ENCODE peak calls at places on chromosome 20, in six cellular contexts. O is tibial nerve, U is A549, Y is heart left ventricle, B is transverse colon, X is IMR-90. R is an unnamed sample. For H3K4me1, the result is how much of the 10 kb centered on the place peaks cover.

GRCh38 chr20:6705920-6706500 is 61.5 kb upstream of the BMP2 start:
- DNase-seq in O (no peak), U (no peak), Y (no peak), B (no peak), X (no peak), R (no peak)

GRCh38 chr20:50826121-50826520 is 31.3 kb downstream of the BCAS4 start:
- DNase-seq in O (no peak), U (no peak), Y (no peak), B (no peak), X (peak), R (no peak)

GRCh38 chr20:32810941-32811340 is 8.8 kb upstream of the MAPRE1 start:
- DNase-seq in O (no peak), U (no peak), Y (no peak), B (no peak), X (no peak), R (no peak)

GRCh38 chr20:49846206-49846807 is 33.7 kb downstream of the SLC9A8 start:
- DNase-seq in O (peak), U (peak), Y (no peak), B (peak), X (peak), R (no peak)

GRCh38 chr20:39338977-39339376 is 376.8 kb downstream of the DHX35 start:
- DNase-seq in O (peak), U (no peak), Y (peak), B (no peak), X (no peak), R (no peak)

GRCh38 chr20:31569163-31570020 is 35.7 kb upstream of the ID1 start:
- DNase-seq in O (peak), U (peak), Y (peak), B (peak), X (peak), R (peak)

GRCh38 chr20:49865559-49865958 is 49.8 kb downstream of the SPATA2 start:
- DNase-seq in O (no peak), U (no peak), Y (no peak), B (no peak), X (peak), R (peak)

GRCh38 chr20:37821691-37822655 is 81.0 kb upstream of the VSTM2L start:
- DNase-seq in O (no peak), U (no peak), Y (no peak), B (no peak), X (peak), R (no peak)

GRCh38 chr20:12171927-12172581 is 254.4 kb downstream of the BTBD3 start:
- DNase-seq in O (no peak), U (no peak), Y (no peak), B (no peak), X (peak), R (no peak)

GRCh38 chr20:5880326-5880725 is 70.0 kb downstream of the TRMT6 start:
- DNase-seq in O (no peak), U (no peak), Y (no peak), B (no peak), X (no peak), R (no peak)

GRCh38 chr20:47502801-47503239 is 1.1 kb downstream of the NCOA3 start:
- DNase-seq in O (peak), U (peak), Y (no peak), B (no peak), X (peak), R (no peak)

GRCh38 chr20:38581013-38581412 is at the start of gene ADIG:
- DNase-seq in O (no peak), U (no peak), Y (peak), B (no peak), X (no peak), R (peak)

GRCh38 chr20:36096404-36096799 is 58.1 kb upstream of the EPB41L1 start:
- DNase-seq in O (no peak), U (no peak), Y (no peak), B (no peak), X (no peak), R (no peak)

GRCh38 chr20:22402550-22402949 is 181.8 kb downstream of the FOXA2 start:
- DNase-seq in O (no peak), U (no peak), Y (no peak), B (no peak), X (no peak), R (no peak)

GRCh38 chr20:19832875-19833274 is 74.8 kb downstream of the RIN2 start:
- DNase-seq in O (no peak), U (no peak), Y (no peak), B (no peak), X (no peak), R (no peak)

GRCh38 chr20:37095108-37095608 is 639 bp downstream of the RBL1 start:
- DNase-seq in O (no peak), U (peak), Y (no peak), B (peak), X (no peak), R (no peak)

GRCh38 chr20:25294459-25295385 is 46.8 kb downstream of the PYGB start:
- DNase-seq in O (no peak), U (peak), Y (no peak), B (peak), X (peak), R (peak)

GRCh38 chr20:48732081-48732829 is 95.5 kb downstream of the PREX1 start:
- DNase-seq in O (peak), U (no peak), Y (no peak), B (no peak), X (no peak), R (no peak)

GRCh38 chr20:56463428-56463827 is 5.0 kb upstream of the RTF2 start:
- DNase-seq in O (no peak), U (no peak), Y (no peak), B (no peak), X (no peak), R (no peak)

GRCh38 chr20:34445177-34446065 is 70.8 kb upstream of the DYNLRB1 start:
- DNase-seq in O (no peak), U (no peak), Y (no peak), B (no peak), X (no peak), R (no peak)

GRCh38 chr20:49074521-49074920 is 28.4 kb downstream of the CSE1L start:
- DNase-seq in O (no peak), U (no peak), Y (no peak), B (no peak), X (no peak), R (no peak)

GRCh38 chr20:1855690-1856089 is 39.5 kb upstream of the SIRPA start:
- DNase-seq in O (no peak), U (no peak), Y (no peak), B (no peak), X (no peak), R (no peak)

GRCh38 chr20:11015440-11015839 is 341.6 kb upstream of the JAG1 start:
- DNase-seq in O (no peak), U (no peak), Y (no peak), B (no peak), X (no peak), R (no peak)

GRCh38 chr20:11013801-11014200 is 340.0 kb upstream of the JAG1 start:
- DNase-seq in O (no peak), U (no peak), Y (no peak), B (no peak), X (no peak), R (no peak)

GRCh38 chr20:11008444-11008843 is 334.6 kb upstream of the JAG1 start:
- DNase-seq in O (no peak), U (no peak), Y (no peak), B (no peak), X (no peak), R (no peak)

GRCh38 chr20:11012975-11013374 is 339.2 kb upstream of the JAG1 start:
- DNase-seq in O (no peak), U (no peak), Y (no peak), B (no peak), X (peak), R (no peak)

DNA sequence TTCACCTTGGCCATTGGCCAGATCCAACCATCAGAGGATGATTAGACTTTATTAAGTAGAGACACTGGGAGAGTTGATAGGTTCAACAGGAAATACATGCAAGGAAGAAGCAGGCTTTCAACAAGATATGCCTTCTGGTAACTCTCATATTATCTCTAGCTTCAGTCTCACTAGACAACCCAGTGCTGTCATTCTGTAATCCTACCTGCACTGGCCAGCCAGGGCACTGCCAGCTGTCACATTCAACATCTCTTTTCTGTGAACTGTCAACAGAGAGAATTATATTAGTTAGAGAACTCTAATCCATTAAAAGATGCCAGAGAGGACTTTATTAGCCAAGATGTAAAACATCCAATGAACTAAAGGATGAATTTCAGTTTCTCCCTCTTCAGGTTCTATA is 337.9 kb upstream of the JAG1 start:
- DNase-seq in O (no peak), U (no peak), Y (no peak), B (no peak), X (no peak), R (no peak)
- H3K4me1 ChIP-seq in O (under half), U (under half), Y (under half), B (under half), X (under half), R (under half)

DNA sequence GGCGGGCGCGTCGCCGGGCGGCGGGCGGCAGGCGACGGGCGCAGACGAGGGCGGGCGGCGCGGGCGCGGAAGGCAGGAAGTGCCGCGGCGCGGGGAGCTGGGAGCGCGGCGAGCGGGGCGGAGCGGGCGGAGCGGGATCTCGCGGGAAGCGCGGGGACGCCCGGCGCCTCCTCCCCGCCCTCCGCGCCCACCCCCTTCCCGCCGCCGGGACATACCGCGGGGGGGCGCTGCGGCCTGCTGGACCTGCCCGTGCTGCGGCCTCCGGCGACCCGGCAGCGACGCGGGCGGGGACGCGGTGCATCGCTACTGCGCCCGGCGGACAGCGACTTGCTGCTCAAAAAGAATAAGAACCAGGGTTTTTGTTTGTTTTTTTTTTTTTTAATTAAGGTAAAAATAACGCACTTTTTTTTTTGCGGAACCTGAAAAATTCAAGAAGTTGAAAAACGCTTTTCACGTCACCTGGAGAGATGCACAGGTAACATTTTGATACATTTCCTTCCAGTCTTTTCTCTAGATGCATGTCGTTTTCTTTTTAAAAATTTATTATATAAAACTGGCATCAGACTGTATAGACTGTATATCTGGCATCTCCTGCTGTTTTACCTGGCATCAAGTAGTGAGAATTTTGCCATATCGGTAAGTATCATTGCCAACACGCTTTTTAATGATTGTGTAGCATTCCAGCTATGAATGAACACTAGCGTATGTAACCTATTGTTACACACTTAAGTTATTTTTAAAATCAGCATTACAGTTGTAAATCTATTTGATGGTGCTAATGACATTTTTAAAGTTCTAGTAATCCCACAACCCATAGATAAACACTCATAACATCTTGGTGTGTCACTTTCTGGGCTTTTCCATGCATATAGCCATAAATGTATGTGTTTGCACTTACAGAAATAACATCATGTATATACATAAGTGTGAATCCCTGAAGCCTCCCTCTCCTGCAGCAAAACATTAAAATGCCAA is at the start of gene CENPB:
- DNase-seq in O (peak), U (peak), Y (peak), B (peak), X (peak), R (peak)
- TF ChIP-seq POLR2A in O (no peak), U (peak), Y (no peak), B (no peak), X (no peak), R (peak)

GRCh38 chr20:62825288-62825993 is 8.6 kb downstream of the COL9A3 start:
- DNase-seq in O (no peak), U (no peak), Y (no peak), B (no peak), X (no peak), R (no peak)
- H3K4me1 ChIP-seq in O (under half), U (under half), Y (under half), B (under half), X (under half), R (under half)

GRCh38 chr20:58899518-58899917 is 47.0 kb downstream of the GNAS start:
- DNase-seq in O (no peak), U (no peak), Y (no peak), B (no peak), X (no peak), R (no peak)

GRCh38 chr20:58898629-58899028 is 46.1 kb downstream of the GNAS start:
- DNase-seq in O (no peak), U (no peak), Y (no peak), B (no peak), X (no peak), R (no peak)

GRCh38 chr20:58895796-58896180 is 43.3 kb downstream of the GNAS start:
- DNase-seq in O (no peak), U (no peak), Y (no peak), B (no peak), X (no peak), R (peak)

GRCh38 chr20:58896820-58897219 is 44.3 kb downstream of the GNAS start:
- DNase-seq in O (no peak), U (no peak), Y (no peak), B (no peak), X (no peak), R (no peak)

GRCh38 chr20:58897493-58897892 is 45.0 kb downstream of the GNAS start:
- DNase-seq in O (no peak), U (no peak), Y (no peak), B (no peak), X (no peak), R (no peak)
- TF ChIP-seq POLR2A in O (no peak), U (no peak), Y (no peak), B (no peak), X (peak), R (no peak)

GRCh38 chr20:4171538-4172116 is 156.3 kb upstream of the RNF24 start:
- DNase-seq in O (no peak), U (peak), Y (no peak), B (no peak), X (peak), R (no peak)
- H3K4me1 ChIP-seq in O (under half), U (half or more), Y (under half), B (under half), X (under half), R (under half)

DNA sequence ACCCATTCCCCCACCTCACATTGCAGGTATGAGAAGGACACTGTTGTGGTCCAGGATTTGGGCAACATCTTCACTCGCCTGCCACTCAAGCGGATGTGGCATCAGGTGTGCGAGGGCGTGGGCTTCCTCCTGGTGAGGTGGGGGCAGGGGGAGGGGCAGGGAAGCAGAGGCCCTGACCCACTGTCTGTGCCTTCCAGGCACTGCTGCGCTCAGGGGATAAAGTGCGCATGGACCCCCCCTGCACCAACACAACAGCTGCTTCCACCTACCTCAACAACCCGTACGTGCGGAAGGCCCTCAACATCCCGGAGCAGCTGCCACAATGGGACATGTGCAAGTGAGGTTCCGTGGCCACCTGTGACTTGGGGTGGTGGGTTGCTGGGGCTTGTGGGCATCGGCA is 3.7 kb downstream of the CTSA start:
- DNase-seq in O (no peak), U (no peak), Y (no peak), B (no peak), X (no peak), R (no peak)
- TF ChIP-seq POLR2A in O (no peak), U (no peak), Y (no peak), B (no peak), X (no peak), R (no peak)

DNA sequence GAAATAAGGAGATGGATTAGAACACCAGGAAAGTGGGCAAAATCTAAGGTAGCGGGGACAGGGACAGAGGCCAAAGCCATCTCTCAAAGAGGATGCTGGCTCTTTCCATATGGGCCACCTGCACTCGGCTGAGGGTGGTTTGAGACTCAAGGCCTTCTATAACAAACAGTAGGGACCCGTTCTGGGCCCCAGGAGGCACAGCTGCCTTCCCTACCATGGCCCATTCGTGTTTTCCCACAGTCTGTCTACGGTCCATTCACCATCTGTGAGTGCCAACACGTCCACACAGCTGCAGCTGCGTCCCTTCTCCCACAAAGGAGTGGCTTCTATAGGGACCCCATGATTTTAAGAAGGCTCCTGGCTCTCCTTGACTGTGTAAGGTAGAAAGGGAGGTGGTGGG is 871 bp downstream of the BANF2 start:
- DNase-seq in O (no peak), U (no peak), Y (no peak), B (no peak), X (no peak), R (no peak)
- H3K4me1 ChIP-seq in O (under half), U (under half), Y (under half), B (under half), X (under half), R (under half)

GRCh38 chr20:18056174-18057105 is 1.3 kb downstream of the OVOL2 start:
- DNase-seq in O (no peak), U (peak), Y (no peak), B (peak), X (no peak), R (peak)
- TF ChIP-seq POLR2A in O (no peak), U (no peak), Y (no peak), B (peak), X (no peak), R (peak)

R was measured in thyroid gland.